ENCODE peak calls at places on chromosomes 6 and 20, in eight cellular contexts. One of them, this sample, is unnamed. For H3K4me1, the result is how much of the 10 kb centered on the place peaks cover.

GRCh38 chr6:165695736-165696515 is 32.9 kb upstream of the PDE10A start:
- DNase-seq in suprapubic skin: no peak
- DNase-seq in DND-41: no peak
- DNase-seq in astrocyte: no peak
- DNase-seq in uterus: no peak
- DNase-seq in fibroblast of lung: no peak
- DNase-seq in CD4-positive, CD25-positive, alpha-beta regulatory T cell: no peak
- DNase-seq in CD8-positive, alpha-beta T cell: no peak
- DNase-seq in this sample: no peak

GRCh38 chr6:21078497-21078896 is 515.1 kb upstream of the SOX4 start:
- DNase-seq in suprapubic skin: no peak
- DNase-seq in DND-41: no peak
- DNase-seq in astrocyte: no peak
- DNase-seq in uterus: no peak
- DNase-seq in fibroblast of lung: no peak
- DNase-seq in CD4-positive, CD25-positive, alpha-beta regulatory T cell: no peak
- DNase-seq in CD8-positive, alpha-beta T cell: no peak
- DNase-seq in this sample: no peak

GRCh38 chr6:46410330-46410953 is 80.8 kb downstream of the RCAN2 start:
- DNase-seq in suprapubic skin: no peak
- DNase-seq in DND-41: peak
- DNase-seq in astrocyte: peak
- DNase-seq in uterus: no peak
- DNase-seq in fibroblast of lung: peak
- DNase-seq in CD4-positive, CD25-positive, alpha-beta regulatory T cell: peak
- DNase-seq in CD8-positive, alpha-beta T cell: no peak
- DNase-seq in this sample: no peak

GRCh38 chr6:47242483-47243386 is 67.0 kb downstream of the TNFRSF21 start:
- DNase-seq in suprapubic skin: peak
- DNase-seq in DND-41: peak
- DNase-seq in astrocyte: peak
- DNase-seq in uterus: peak
- DNase-seq in fibroblast of lung: peak
- DNase-seq in CD4-positive, CD25-positive, alpha-beta regulatory T cell: peak
- DNase-seq in CD8-positive, alpha-beta T cell: peak
- DNase-seq in this sample: peak

GRCh38 chr6:167255918-167256553 is 35.1 kb upstream of the UNC93A start:
- DNase-seq in suprapubic skin: no peak
- DNase-seq in DND-41: no peak
- DNase-seq in astrocyte: no peak
- DNase-seq in uterus: no peak
- DNase-seq in fibroblast of lung: no peak
- DNase-seq in CD4-positive, CD25-positive, alpha-beta regulatory T cell: no peak
- DNase-seq in CD8-positive, alpha-beta T cell: no peak
- DNase-seq in this sample: no peak

GRCh38 chr6:47349931-47350330 is 40.2 kb upstream of the TNFRSF21 start:
- DNase-seq in suprapubic skin: no peak
- DNase-seq in DND-41: no peak
- DNase-seq in astrocyte: no peak
- DNase-seq in uterus: no peak
- DNase-seq in fibroblast of lung: no peak
- DNase-seq in CD4-positive, CD25-positive, alpha-beta regulatory T cell: no peak
- DNase-seq in CD8-positive, alpha-beta T cell: no peak
- DNase-seq in this sample: no peak

GRCh38 chr6:45631396-45631795 is 253.7 kb upstream of the SUPT3H start:
- DNase-seq in suprapubic skin: no peak
- DNase-seq in DND-41: no peak
- DNase-seq in astrocyte: no peak
- DNase-seq in uterus: no peak
- DNase-seq in fibroblast of lung: no peak
- DNase-seq in CD4-positive, CD25-positive, alpha-beta regulatory T cell: no peak
- DNase-seq in CD8-positive, alpha-beta T cell: no peak
- DNase-seq in this sample: no peak

GRCh38 chr6:113644861-113645575 is 212.1 kb upstream of the MARCKS start:
- DNase-seq in suprapubic skin: no peak
- DNase-seq in DND-41: no peak
- DNase-seq in astrocyte: peak
- DNase-seq in uterus: no peak
- DNase-seq in fibroblast of lung: peak
- DNase-seq in CD4-positive, CD25-positive, alpha-beta regulatory T cell: no peak
- DNase-seq in CD8-positive, alpha-beta T cell: no peak
- DNase-seq in this sample: no peak

GRCh38 chr6:130293800-130294199 is 71.0 kb upstream of the SAMD3 start:
- DNase-seq in suprapubic skin: no peak
- DNase-seq in DND-41: peak
- DNase-seq in astrocyte: peak
- DNase-seq in uterus: no peak
- DNase-seq in fibroblast of lung: peak
- DNase-seq in CD4-positive, CD25-positive, alpha-beta regulatory T cell: peak
- DNase-seq in CD8-positive, alpha-beta T cell: no peak
- DNase-seq in this sample: no peak

GRCh38 chr20:60064554-60064953 is 106.3 kb downstream of the CDH26 start:
- DNase-seq in suprapubic skin: no peak
- DNase-seq in DND-41: no peak
- DNase-seq in astrocyte: no peak
- DNase-seq in uterus: no peak
- DNase-seq in fibroblast of lung: no peak
- DNase-seq in CD4-positive, CD25-positive, alpha-beta regulatory T cell: no peak
- DNase-seq in CD8-positive, alpha-beta T cell: no peak
- DNase-seq in this sample: no peak

GRCh38 chr20:60066438-60066823 is 108.2 kb downstream of the CDH26 start:
- DNase-seq in suprapubic skin: no peak
- DNase-seq in DND-41: no peak
- DNase-seq in astrocyte: no peak
- DNase-seq in uterus: no peak
- DNase-seq in fibroblast of lung: no peak
- DNase-seq in CD4-positive, CD25-positive, alpha-beta regulatory T cell: no peak
- DNase-seq in CD8-positive, alpha-beta T cell: no peak
- DNase-seq in this sample: no peak

GRCh38 chr20:60062431-60063336 is 104.5 kb downstream of the CDH26 start:
- DNase-seq in suprapubic skin: no peak
- DNase-seq in DND-41: no peak
- DNase-seq in astrocyte: peak
- DNase-seq in uterus: peak
- DNase-seq in fibroblast of lung: peak
- DNase-seq in CD4-positive, CD25-positive, alpha-beta regulatory T cell: no peak
- DNase-seq in CD8-positive, alpha-beta T cell: no peak
- DNase-seq in this sample: no peak

GRCh38 chr20:60065741-60066437 is 107.7 kb downstream of the CDH26 start:
- DNase-seq in suprapubic skin: no peak
- DNase-seq in DND-41: no peak
- DNase-seq in astrocyte: no peak
- DNase-seq in uterus: no peak
- DNase-seq in fibroblast of lung: no peak
- DNase-seq in CD4-positive, CD25-positive, alpha-beta regulatory T cell: no peak
- DNase-seq in CD8-positive, alpha-beta T cell: no peak
- DNase-seq in this sample: no peak

GRCh38 chr20:60063739-60064138 is 105.5 kb downstream of the CDH26 start:
- DNase-seq in suprapubic skin: no peak
- DNase-seq in DND-41: peak
- DNase-seq in astrocyte: no peak
- DNase-seq in uterus: no peak
- DNase-seq in fibroblast of lung: no peak
- DNase-seq in CD4-positive, CD25-positive, alpha-beta regulatory T cell: no peak
- DNase-seq in CD8-positive, alpha-beta T cell: no peak
- DNase-seq in this sample: no peak
- H3K4me1 ChIP-seq in suprapubic skin: under half
- H3K4me1 ChIP-seq in DND-41: half or more
- H3K4me1 ChIP-seq in astrocyte: under half
- H3K4me1 ChIP-seq in uterus: under half
- H3K4me1 ChIP-seq in fibroblast of lung: under half
- H3K4me1 ChIP-seq in CD4-positive, CD25-positive, alpha-beta regulatory T cell: under half
- H3K4me1 ChIP-seq in CD8-positive, alpha-beta T cell: under half
- H3K4me1 ChIP-seq in this sample: under half

DNA sequence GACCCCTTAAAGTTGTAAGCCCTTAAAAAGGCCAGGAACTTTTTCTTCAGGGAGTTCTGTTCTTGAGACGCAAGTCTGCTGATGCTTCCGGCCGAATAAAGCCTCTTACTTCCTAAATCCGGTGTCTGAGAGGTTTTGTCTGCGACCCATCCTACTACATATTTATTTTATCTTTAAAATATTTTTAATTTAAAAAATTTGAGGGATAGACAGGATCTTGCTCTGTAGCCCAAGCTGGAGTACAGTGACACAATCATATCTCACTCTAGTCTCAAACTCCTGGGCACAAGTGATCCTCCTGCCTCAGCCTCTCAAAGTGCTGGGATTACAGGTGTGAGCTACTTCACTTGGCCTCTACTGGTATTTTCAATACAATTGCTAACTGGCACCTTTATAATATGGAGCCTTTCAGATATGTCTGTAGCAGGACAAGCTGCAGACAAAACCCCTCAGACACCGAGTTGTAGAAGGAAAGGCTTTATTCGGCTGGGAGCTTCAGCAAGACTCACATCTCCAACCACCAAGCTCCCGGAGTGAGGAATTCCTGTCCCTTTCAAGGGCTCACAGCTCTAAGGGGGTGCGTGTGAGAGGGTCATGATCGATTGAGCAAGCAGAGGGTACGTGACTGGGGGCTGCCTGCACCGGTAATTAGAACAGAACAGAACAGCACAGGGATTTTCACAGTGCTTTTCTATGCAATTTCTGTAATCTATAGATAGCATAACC is 41.0 kb downstream of the GPX5 start:
- DNase-seq in suprapubic skin: no peak
- DNase-seq in DND-41: no peak
- DNase-seq in astrocyte: no peak
- DNase-seq in uterus: no peak
- DNase-seq in fibroblast of lung: no peak
- DNase-seq in CD4-positive, CD25-positive, alpha-beta regulatory T cell: no peak
- DNase-seq in CD8-positive, alpha-beta T cell: no peak
- DNase-seq in this sample: no peak
- H3K4me1 ChIP-seq in suprapubic skin: under half
- H3K4me1 ChIP-seq in DND-41: under half
- H3K4me1 ChIP-seq in astrocyte: under half
- H3K4me1 ChIP-seq in uterus: under half
- H3K4me1 ChIP-seq in fibroblast of lung: under half
- H3K4me1 ChIP-seq in CD4-positive, CD25-positive, alpha-beta regulatory T cell: under half
- H3K4me1 ChIP-seq in CD8-positive, alpha-beta T cell: under half
- H3K4me1 ChIP-seq in this sample: under half

GRCh38 chr20:50521709-50522674 is 11.8 kb downstream of the PTPN1 start:
- DNase-seq in suprapubic skin: no peak
- DNase-seq in DND-41: no peak
- DNase-seq in astrocyte: no peak
- DNase-seq in uterus: no peak
- DNase-seq in fibroblast of lung: no peak
- DNase-seq in CD4-positive, CD25-positive, alpha-beta regulatory T cell: no peak
- DNase-seq in CD8-positive, alpha-beta T cell: no peak
- DNase-seq in this sample: no peak
- H3K4me1 ChIP-seq in suprapubic skin: half or more
- H3K4me1 ChIP-seq in DND-41: under half
- H3K4me1 ChIP-seq in astrocyte: under half
- H3K4me1 ChIP-seq in uterus: under half
- H3K4me1 ChIP-seq in fibroblast of lung: under half
- H3K4me1 ChIP-seq in CD4-positive, CD25-positive, alpha-beta regulatory T cell: half or more
- H3K4me1 ChIP-seq in CD8-positive, alpha-beta T cell: half or more
- H3K4me1 ChIP-seq in this sample: half or more

GRCh38 chr6:157668034-157668401 is 155.0 kb upstream of the SNX9 start:
- DNase-seq in suprapubic skin: no peak
- DNase-seq in DND-41: no peak
- DNase-seq in astrocyte: no peak
- DNase-seq in uterus: no peak
- DNase-seq in fibroblast of lung: no peak
- DNase-seq in CD4-positive, CD25-positive, alpha-beta regulatory T cell: no peak
- DNase-seq in CD8-positive, alpha-beta T cell: no peak
- DNase-seq in this sample: no peak
- H3K4me1 ChIP-seq in suprapubic skin: under half
- H3K4me1 ChIP-seq in DND-41: under half
- H3K4me1 ChIP-seq in astrocyte: under half
- H3K4me1 ChIP-seq in uterus: under half
- H3K4me1 ChIP-seq in fibroblast of lung: under half
- H3K4me1 ChIP-seq in CD4-positive, CD25-positive, alpha-beta regulatory T cell: under half
- H3K4me1 ChIP-seq in CD8-positive, alpha-beta T cell: under half
- H3K4me1 ChIP-seq in this sample: under half

GRCh38 chr6:158849899-158850806 is 31.0 kb upstream of the EZR start:
- DNase-seq in suprapubic skin: no peak
- DNase-seq in DND-41: no peak
- DNase-seq in astrocyte: peak
- DNase-seq in uterus: no peak
- DNase-seq in fibroblast of lung: peak
- DNase-seq in CD4-positive, CD25-positive, alpha-beta regulatory T cell: peak
- DNase-seq in CD8-positive, alpha-beta T cell: peak
- DNase-seq in this sample: no peak
- H3K4me1 ChIP-seq in suprapubic skin: half or more
- H3K4me1 ChIP-seq in DND-41: under half
- H3K4me1 ChIP-seq in astrocyte: under half
- H3K4me1 ChIP-seq in uterus: under half
- H3K4me1 ChIP-seq in fibroblast of lung: under half
- H3K4me1 ChIP-seq in CD4-positive, CD25-positive, alpha-beta regulatory T cell: half or more
- H3K4me1 ChIP-seq in CD8-positive, alpha-beta T cell: half or more
- H3K4me1 ChIP-seq in this sample: under half

DNA sequence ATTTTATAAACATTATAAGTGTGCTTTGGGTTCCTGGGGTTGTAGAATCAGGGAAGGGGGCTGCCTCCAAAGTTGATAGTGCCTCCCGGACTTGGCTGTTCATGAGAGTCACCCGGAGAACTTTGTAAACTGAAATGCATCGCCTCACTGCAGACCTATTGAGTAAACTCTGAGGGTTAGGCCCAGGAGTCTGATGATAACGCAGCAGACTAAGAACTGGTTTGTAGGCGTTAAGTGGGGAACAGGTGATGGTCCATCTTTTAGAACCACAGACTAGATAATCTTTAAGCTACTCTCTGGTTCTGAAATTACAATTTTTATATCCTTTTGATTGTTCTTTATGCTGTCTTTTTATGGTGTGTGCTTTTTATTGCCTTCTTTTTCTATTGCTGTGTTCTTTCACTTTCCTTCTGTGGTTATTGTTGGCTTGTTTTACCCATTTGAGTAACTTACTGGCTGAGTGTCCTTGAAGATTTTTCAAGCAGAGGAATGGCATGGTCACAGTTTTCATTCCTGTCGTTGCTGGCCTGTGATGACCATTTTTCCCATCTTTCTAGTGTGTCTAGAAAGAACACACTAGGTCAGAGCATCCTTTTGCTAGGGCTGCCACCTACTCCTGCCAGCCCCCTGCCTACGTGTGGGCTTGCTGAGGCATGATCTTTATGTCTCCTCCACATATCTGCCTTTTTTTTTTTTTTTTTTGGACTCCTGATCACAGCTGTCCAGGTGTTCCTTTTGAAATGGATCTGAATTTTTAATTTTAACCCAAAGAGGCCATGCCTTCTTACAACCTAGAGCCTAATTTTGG is 30.9 kb downstream of the LRRC1 start:
- DNase-seq in suprapubic skin: no peak
- DNase-seq in DND-41: no peak
- DNase-seq in astrocyte: no peak
- DNase-seq in uterus: no peak
- DNase-seq in fibroblast of lung: no peak
- DNase-seq in CD4-positive, CD25-positive, alpha-beta regulatory T cell: no peak
- DNase-seq in CD8-positive, alpha-beta T cell: no peak
- DNase-seq in this sample: no peak
- H3K4me1 ChIP-seq in suprapubic skin: under half
- H3K4me1 ChIP-seq in DND-41: under half
- H3K4me1 ChIP-seq in astrocyte: under half
- H3K4me1 ChIP-seq in uterus: under half
- H3K4me1 ChIP-seq in fibroblast of lung: under half
- H3K4me1 ChIP-seq in CD4-positive, CD25-positive, alpha-beta regulatory T cell: under half
- H3K4me1 ChIP-seq in CD8-positive, alpha-beta T cell: under half
- H3K4me1 ChIP-seq in this sample: under half

GRCh38 chr6:117130125-117130524 is 135.2 kb upstream of the VGLL2 start:
- DNase-seq in suprapubic skin: no peak
- DNase-seq in DND-41: no peak
- DNase-seq in astrocyte: no peak
- DNase-seq in uterus: no peak
- DNase-seq in fibroblast of lung: no peak
- DNase-seq in CD4-positive, CD25-positive, alpha-beta regulatory T cell: no peak
- DNase-seq in CD8-positive, alpha-beta T cell: no peak
- DNase-seq in this sample: no peak
- H3K4me1 ChIP-seq in suprapubic skin: under half
- H3K4me1 ChIP-seq in DND-41: under half
- H3K4me1 ChIP-seq in astrocyte: under half
- H3K4me1 ChIP-seq in uterus: under half
- H3K4me1 ChIP-seq in fibroblast of lung: under half
- H3K4me1 ChIP-seq in CD4-positive, CD25-positive, alpha-beta regulatory T cell: under half
- H3K4me1 ChIP-seq in CD8-positive, alpha-beta T cell: under half
- H3K4me1 ChIP-seq in this sample: under half